ENCODE peak calls at places on chromosomes 11 and 22, in five cellular contexts. W, C, I, O and Y are unnamed samples.

GRCh38 chr11:8701891-8702597 is 19.5 kb downstream of the RPL27A start:
- DNase-seq in I (no peak), O (no peak), W (no peak), C (no peak), Y (no peak)

GRCh38 chr11:124070906-124071621 is 29.9 kb upstream of the OR10G7 start:
- DNase-seq in O (peak; percentile 58), W (peak; percentile 68), C (no peak), I (peak; percentile 57), Y (peak; percentile 60)

GRCh38 chr22:45336971-45337431 is 27.3 kb downstream of the FAM118A start:
- DNase-seq in O (peak; percentile 66), W (no peak), C (peak; percentile 66), I (no peak), Y (no peak)

GRCh38 chr11:36488096-36488495 is 22.0 kb downstream of the TRAF6 start:
- DNase-seq in O (no peak), I (no peak), W (no peak), C (no peak), Y (no peak)

GRCh38 chr11:58636587-58636986 is 14.1 kb downstream of the CNTF start:
- DNase-seq in O (no peak), W (no peak), I (no peak), C (no peak), Y (no peak)

GRCh38 chr11:57277845-57278720 is 41.0 kb upstream of the APLNR start:
- DNase-seq in W (peak; percentile 73), C (peak; percentile 32), I (peak; percentile 86), O (peak; percentile 75), Y (peak; percentile 62)

GRCh38 chr11:64675417-64676252 is 47.4 kb downstream of the NRXN2 start:
- DNase-seq in I (no peak), W (peak; percentile 59), C (peak; percentile 74), O (peak; percentile 48), Y (peak; percentile 89)

GRCh38 chr11:73372371-73372993 is 3.7 kb upstream of the RELT start:
- DNase-seq in W (no peak), O (no peak), C (no peak), I (no peak), Y (no peak)

GRCh38 chr11:91124363-91124762 is 901.5 kb upstream of the CHORDC1 start:
- DNase-seq in C (no peak), O (no peak), I (no peak), W (no peak), Y (no peak)

GRCh38 chr22:48947636-48948035 is 880.0 kb downstream of the BRD1 start:
- DNase-seq in I (no peak), O (no peak), W (no peak), C (no peak), Y (no peak)

GRCh38 chr11:71996946-71997345 is 1.8 kb upstream of the IL18BP start:
- DNase-seq in W (no peak), C (no peak), I (no peak), O (no peak), Y (no peak)

DNA sequence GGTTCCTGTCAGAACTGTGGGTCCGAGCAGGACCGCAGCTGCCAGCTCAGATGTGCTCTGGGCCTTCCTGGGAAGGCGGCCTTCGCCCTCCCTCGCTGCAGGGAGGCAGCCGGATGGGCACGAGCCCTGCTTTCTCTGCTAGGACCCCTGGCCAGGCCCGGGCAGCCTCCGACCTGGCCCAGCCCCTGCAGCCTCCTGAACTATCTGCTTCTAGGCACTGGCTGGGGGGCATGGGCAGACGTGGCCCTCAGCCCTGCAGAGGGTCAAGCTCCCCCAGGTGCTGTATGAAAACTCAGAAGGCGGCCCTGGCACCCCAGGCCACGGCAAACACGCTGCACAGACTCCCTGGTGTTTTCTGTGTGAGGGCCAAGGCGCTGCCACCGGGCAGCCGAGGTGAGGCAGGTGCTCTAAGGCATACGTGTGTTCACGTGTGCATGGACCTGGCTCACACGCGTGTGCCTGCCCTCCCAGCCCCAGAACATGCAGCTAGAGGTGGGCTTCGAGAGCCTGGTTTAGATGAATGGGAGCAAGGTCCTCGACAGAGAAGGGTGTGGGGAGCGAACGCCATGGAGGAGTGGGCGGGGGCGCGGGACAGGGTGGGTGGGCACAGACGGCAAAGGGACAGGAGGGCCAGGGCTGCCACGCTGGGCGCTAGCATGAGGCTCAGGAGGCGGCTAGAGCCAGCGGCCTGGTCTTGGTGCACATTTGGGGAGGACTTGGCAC is 4.3 kb downstream of the LRFN4 start:
- DNase-seq in I (no peak), O (no peak), C (no peak), W (no peak), Y (no peak)
- H3K4me1 ChIP-seq in I (no peaks in the 10 kb centered on the region), O (no peaks in the 10 kb centered on the region), C (no peaks in the 10 kb centered on the region), W (peaks cover 5% of the 10 kb centered on the region), Y (peaks cover 4% of the 10 kb centered on the region)

DNA sequence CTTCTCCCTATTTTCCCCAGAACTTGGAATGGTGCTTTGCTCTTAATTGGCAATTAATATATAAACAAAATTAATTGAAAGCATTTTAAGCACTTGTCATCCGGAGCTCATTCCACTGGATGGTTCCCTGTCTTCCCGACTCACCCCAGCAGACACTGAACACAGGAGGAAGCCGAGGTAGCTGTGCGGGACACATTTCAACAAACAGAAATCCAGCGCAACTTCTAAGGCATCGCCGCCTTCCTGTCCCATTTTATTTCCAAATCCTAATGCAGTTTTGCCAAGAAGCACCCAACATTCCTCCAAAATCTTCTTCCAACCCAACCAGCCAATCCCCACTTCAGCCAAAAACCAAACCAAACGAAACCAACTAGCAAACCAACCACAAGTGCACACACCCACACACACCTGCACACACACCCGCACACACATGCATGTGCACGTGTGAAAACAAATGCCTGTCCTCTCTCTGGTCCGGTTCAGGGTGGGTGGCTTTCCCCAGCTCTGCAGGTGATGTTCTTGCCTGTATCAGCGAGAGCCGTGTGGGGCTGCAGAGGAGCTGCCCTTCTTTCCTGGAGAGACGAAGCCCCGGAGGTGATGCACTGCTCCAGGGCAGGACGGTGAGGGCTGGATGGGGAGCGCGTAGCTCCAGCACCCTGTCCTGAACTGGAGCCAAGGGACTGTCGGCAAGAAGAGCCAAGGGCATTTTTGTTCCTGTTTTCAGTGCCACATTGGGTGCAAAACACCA is 100.9 kb upstream of the B3GAT1 start:
- DNase-seq in W (no peak), O (no peak), I (no peak), C (no peak), Y (no peak)
- H3K9me3 ChIP-seq in W (no peaks in the 10 kb centered on the region), O (no peaks in the 10 kb centered on the region), I (no peaks in the 10 kb centered on the region), C (no peaks in the 10 kb centered on the region), Y (no peaks in the 10 kb centered on the region)

GRCh38 chr22:37927129-37927936 is 21.2 kb downstream of the MICALL1 start:
- DNase-seq in C (no peak), O (no peak), I (no peak), W (peak; percentile 16), Y (no peak)

GRCh38 chr22:37925311-37925710 is 19.2 kb downstream of the MICALL1 start:
- DNase-seq in W (peak; percentile 17), I (no peak), O (no peak), C (no peak), Y (no peak)

GRCh38 chr22:37926358-37926757 is 20.3 kb downstream of the MICALL1 start:
- DNase-seq in I (no peak), C (no peak), W (peak; percentile 16), O (no peak), Y (no peak)

GRCh38 chr22:37924386-37925065 is 18.4 kb downstream of the MICALL1 start:
- DNase-seq in C (no peak), I (no peak), O (no peak), W (peak; percentile 21), Y (no peak)

GRCh38 chr22:37925767-37926166 is 19.7 kb downstream of the MICALL1 start:
- DNase-seq in C (no peak), W (peak; percentile 25), O (no peak), I (no peak), Y (no peak)
- H3K4me1 ChIP-seq in C (no peaks in the 10 kb centered on the region), W (no peaks in the 10 kb centered on the region), O (no peaks in the 10 kb centered on the region), I (no peaks in the 10 kb centered on the region), Y (no peaks in the 10 kb centered on the region)

DNA sequence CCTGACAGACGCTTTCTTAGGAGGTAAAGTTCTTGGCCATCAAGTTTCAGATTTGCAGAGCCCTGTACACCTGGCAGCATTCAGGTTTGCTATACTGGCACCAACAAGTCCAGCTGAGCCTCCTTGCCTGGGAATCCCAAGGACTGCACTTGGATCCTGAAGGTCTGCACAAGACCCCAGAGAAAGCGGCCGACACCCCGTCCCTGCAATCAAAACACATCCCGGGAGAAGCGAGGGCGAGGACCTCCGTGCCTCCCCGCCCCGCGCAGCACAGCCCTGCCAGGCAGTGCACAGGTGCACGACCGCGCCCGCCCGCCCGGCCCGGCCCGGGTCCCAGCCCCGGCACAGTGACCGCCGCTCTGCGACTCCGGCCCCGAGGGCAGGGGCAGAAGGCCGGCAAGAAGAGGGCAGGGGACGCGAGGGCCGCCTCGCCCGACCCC is 559 bp downstream of the MRTFA start:
- DNase-seq in C (no peak), W (no peak), O (peak; percentile 50), I (no peak), Y (no peak)
- H3K9me3 ChIP-seq in C (no peaks in the 10 kb centered on the region), W (no peaks in the 10 kb centered on the region), O (no peaks in the 10 kb centered on the region), I (no peaks in the 10 kb centered on the region), Y (no peaks in the 10 kb centered on the region)

GRCh38 chr11:100788561-100788960 is 101.5 kb downstream of the ARHGAP42 start:
- DNase-seq in C (no peak), O (no peak), I (no peak), W (no peak), Y (no peak)
- H3K4me1 ChIP-seq in C (peaks cover 31% of the 10 kb centered on the region), O (peaks cover 3% of the 10 kb centered on the region), I (peaks cover 18% of the 10 kb centered on the region), W (no peaks in the 10 kb centered on the region), Y (peaks cover 15% of the 10 kb centered on the region)

DNA sequence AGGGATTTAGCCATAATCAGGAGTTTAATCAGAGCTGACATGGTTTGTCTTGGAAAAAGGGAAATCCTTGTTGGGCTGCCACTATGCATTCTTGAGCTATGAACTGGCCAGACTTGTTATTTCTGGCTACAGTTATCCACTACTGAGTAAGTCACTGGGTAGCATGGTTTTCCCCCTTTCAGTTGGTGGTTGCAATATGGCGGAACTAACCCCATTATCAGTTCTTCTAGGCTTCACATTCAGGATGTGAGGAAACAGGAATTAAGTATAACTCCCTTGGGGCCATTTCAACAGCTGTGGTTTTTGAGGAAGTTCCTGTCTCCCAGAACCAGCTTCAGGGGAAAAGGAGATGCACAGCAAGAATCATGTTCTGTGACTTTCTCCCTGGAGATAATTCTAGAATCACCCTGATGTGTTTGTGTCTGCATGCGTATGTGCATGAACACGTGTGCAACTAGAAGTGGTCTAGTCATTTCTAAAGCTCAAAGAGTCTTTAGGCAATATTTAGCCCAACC is 103.0 kb upstream of the CD44 start:
- DNase-seq in I (no peak), W (no peak), C (no peak), O (no peak), Y (no peak)
- H3K9me3 ChIP-seq in I (no peaks in the 10 kb centered on the region), W (no peaks in the 10 kb centered on the region), C (no peaks in the 10 kb centered on the region), O (no peaks in the 10 kb centered on the region), Y (no peaks in the 10 kb centered on the region)

GRCh38 chr11:6670202-6670830 is 12.8 kb downstream of the MRPL17 start:
- DNase-seq in W (no peak), O (no peak), C (no peak), I (no peak), Y (no peak)

GRCh38 chr11:6666302-6667183 is 10.9 kb upstream of the DCHS1 start:
- DNase-seq in I (no peak), C (no peak), W (no peak), O (no peak), Y (no peak)

GRCh38 chr11:6672006-6672405 is 11.1 kb downstream of the MRPL17 start:
- DNase-seq in O (no peak), W (no peak), I (no peak), C (no peak), Y (no peak)

GRCh38 chr11:6663794-6664478 is 8.3 kb upstream of the DCHS1 start:
- DNase-seq in C (no peak), W (no peak), I (no peak), O (no peak), Y (no peak)

GRCh38 chr11:6667733-6668374 is 12.2 kb upstream of the DCHS1 start:
- DNase-seq in C (no peak), O (no peak), W (no peak), I (peak; percentile 19), Y (no peak)
- H3K4me1 ChIP-seq in C (no peaks in the 10 kb centered on the region), O (no peaks in the 10 kb centered on the region), W (no peaks in the 10 kb centered on the region), I (no peaks in the 10 kb centered on the region), Y (no peaks in the 10 kb centered on the region)